ENCODE peak calls at places on chromosomes 11 and 22, in nine cellular contexts. B is A172; K is CD4-positive, alpha-beta T cell; Z is sciatic nerve; A is IMR-90; C is myocyte; V is stimulated activated CD8-positive, alpha-beta memory T cell treated with anti-CD3 and anti-CD28 coated beads, Interleukin-4, amount 100 ng/mL, for 4 hours; R is pons; D is HFFc6. J is an unnamed sample.

GRCh38 chr11:16148301-16148787 is 208.0 kb downstream of the SOX6 start:
- DNase-seq in B (no peak), K (no peak), Z (peak; percentile 57), A (no peak), C (no peak), V (no peak), R (peak; percentile 74), D (no peak), J (no peak)

GRCh38 chr22:27062857-27063256 is 405.5 kb downstream of the MIAT start:
- DNase-seq in B (no peak), K (no peak), Z (no peak), A (no peak), C (no peak), V (no peak), R (no peak), D (no peak), J (no peak)

GRCh38 chr11:40161855-40162410 is 1297.5 kb downstream of the LRRC4C start:
- DNase-seq in B (no peak), K (no peak), Z (no peak), A (no peak), C (no peak), V (no peak), R (no peak), D (no peak), J (no peak)

GRCh38 chr22:46766611-46767010 is 4.2 kb downstream of the TBC1D22A start:
- DNase-seq in B (no peak), K (no peak), Z (no peak), A (no peak), C (no peak), V (no peak), R (no peak), D (no peak), J (no peak)

GRCh38 chr22:50481440-50482106 is at the start of gene ADM2:
- DNase-seq in B (no peak), K (peak; percentile 46), Z (no peak), A (no peak), C (no peak), V (no peak), R (no peak), D (no peak), J (no peak)

GRCh38 chr11:17389205-17389956 is 922 bp upstream of the KCNJ11 start:
- DNase-seq in B (peak; percentile 60), K (peak; percentile 69), Z (peak; percentile 79), A (peak; percentile 11), C (peak; percentile 61), V (peak; percentile 63), R (no peak), D (no peak), J (no peak)

GRCh38 chr22:21932347-21932746 is 20.3 kb downstream of the PPM1F start:
- DNase-seq in B (no peak), K (no peak), Z (no peak), A (no peak), C (no peak), V (no peak), R (no peak), D (no peak), J (no peak)

GRCh38 chr11:45606514-45607024 is 58.9 kb downstream of the CHST1 start:
- DNase-seq in B (no peak), K (no peak), Z (no peak), A (no peak), C (no peak), V (no peak), R (no peak), D (no peak), J (no peak)

GRCh38 chr11:119757378-119757777 is 28.4 kb upstream of the NECTIN1 start:
- DNase-seq in B (no peak), K (no peak), Z (no peak), A (no peak), C (no peak), V (no peak), R (no peak), D (no peak), J (no peak)

GRCh38 chr22:17117400-17117799 is 3.8 kb downstream of the TMEM121B start:
- DNase-seq in B (no peak), K (no peak), Z (no peak), A (no peak), C (no peak), V (no peak), R (no peak), D (no peak), J (no peak)